ENCODE peak calls at places on chromosomes 6 and 20, in four cellular contexts. K is HCT116, I is HepG2, U is K562. B is an unnamed sample.

GRCh38 chr20:52785678-52786077 is 186.5 kb upstream of the TSHZ2 start:
- DNase-seq in I (no peak), U (no peak), K (no peak), B (no peak)

GRCh38 chr6:137013031-137013430 is 31.7 kb downstream of the IL20RA start:
- DNase-seq in U (no peak), K (no peak), I (no peak), B (no peak)

GRCh38 chr6:4670295-4670694 is 105.9 kb upstream of the CDYL start:
- DNase-seq in I (no peak), U (no peak), K (no peak), B (no peak)

GRCh38 chr6:56058636-56059035 is 183.2 kb upstream of the BMP5 start:
- DNase-seq in U (no peak), I (no peak), K (no peak), B (no peak)

GRCh38 chr6:11270030-11271027 is 37.9 kb upstream of the NEDD9 start:
- DNase-seq in U (no peak), I (peak), K (no peak), B (no peak)

GRCh38 chr6:129773304-129773703 is 63.3 kb upstream of the ARHGAP18 start:
- DNase-seq in I (no peak), K (no peak), U (no peak), B (no peak)

GRCh38 chr6:89110288-89110687 is 7.6 kb downstream of the SRSF12 start:
- DNase-seq in I (no peak), U (no peak), K (no peak), B (no peak)

GRCh38 chr6:32439708-32440214 is at the start of gene HLA-DRA:
- DNase-seq in U (peak), I (peak), K (peak), B (no peak)

GRCh38 chr20:13297105-13297899 is 76.2 kb downstream of the ISM1 start:
- DNase-seq in U (no peak), K (no peak), I (peak), B (no peak)

GRCh38 chr20:10524034-10524476 is 89.0 kb downstream of the SLX4IP start:
- DNase-seq in U (no peak), K (no peak), I (no peak), B (no peak)

GRCh38 chr20:1861347-1861987 is 33.7 kb upstream of the SIRPA start:
- DNase-seq in U (no peak), K (no peak), I (no peak), B (no peak)

GRCh38 chr20:51121901-51122412 is 99.0 kb upstream of the KCNG1 start:
- DNase-seq in I (no peak), K (no peak), U (no peak), B (peak)

GRCh38 chr20:52981051-52981450 is 8.9 kb downstream of the TSHZ2 start:
- DNase-seq in I (no peak), K (no peak), U (no peak), B (no peak)

GRCh38 chr6:152600022-152600421 is 37.1 kb downstream of the SYNE1 start:
- DNase-seq in I (no peak), K (no peak), U (no peak), B (no peak)

GRCh38 chr6:39698789-39699188 is 26.4 kb downstream of the KIF6 start:
- DNase-seq in U (no peak), I (no peak), K (no peak), B (no peak)

GRCh38 chr6:125906158-125906998 is 50.2 kb upstream of the HINT3 start:
- DNase-seq in I (peak), U (peak), K (peak), B (peak)

GRCh38 chr20:25306991-25307903 is 59.4 kb downstream of the PYGB start:
- DNase-seq in U (no peak), K (no peak), I (no peak), B (no peak)

GRCh38 chr6:128117916-128118315 is 217.1 kb upstream of the THEMIS start:
- DNase-seq in U (no peak), I (no peak), K (no peak), B (no peak)

GRCh38 chr20:62743777-62744317 is 35.2 kb downstream of the NTSR1 start:
- DNase-seq in I (no peak), U (no peak), K (no peak), B (no peak)

GRCh38 chr6:104239971-104240370 is 619.7 kb downstream of the HACE1 start:
- DNase-seq in I (no peak), K (no peak), U (no peak), B (no peak)

GRCh38 chr20:37987602-37988290 is 45.5 kb downstream of the TTI1 start:
- DNase-seq in U (no peak), K (no peak), I (no peak), B (no peak)

GRCh38 chr20:25553819-25554296 is 31.5 kb downstream of the NINL start:
- DNase-seq in I (peak), U (no peak), K (no peak), B (no peak)

GRCh38 chr20:39853050-39853449 is 836.0 kb downstream of the MAFB start:
- DNase-seq in K (no peak), U (no peak), I (no peak), B (no peak)

GRCh38 chr6:41120058-41120457 is 34.1 kb downstream of the TREML1 start:
- DNase-seq in I (no peak), U (no peak), K (no peak), B (no peak)

GRCh38 chr6:117481926-117482239 is 591 bp upstream of the DCBLD1 start:
- DNase-seq in U (no peak), I (no peak), K (no peak), B (no peak)

GRCh38 chr6:165985281-165985925 is 182.2 kb downstream of the TBXT start:
- DNase-seq in K (no peak), I (no peak), U (no peak), B (no peak)

GRCh38 chr20:14470231-14470894 is 133.0 kb upstream of the FLRT3 start:
- DNase-seq in I (peak), K (no peak), U (no peak), B (no peak)

GRCh38 chr6:136783021-136783420 is 9.3 kb downstream of the MAP3K5 start:
- DNase-seq in K (no peak), U (no peak), I (no peak), B (no peak)

GRCh38 chr20:3788685-3789155 is 2.2 kb upstream of the CENPB start:
- DNase-seq in K (no peak), U (no peak), I (no peak), B (no peak)

GRCh38 chr6:4085329-4085695 is 6.4 kb upstream of the FAM217A start:
- DNase-seq in U (no peak), I (no peak), K (no peak), B (no peak)

GRCh38 chr20:3734111-3734843 is 1.8 kb downstream of the HSPA12B start:
- DNase-seq in I (no peak), U (peak), K (no peak), B (no peak)

GRCh38 chr20:36504295-36504694 is 37.0 kb upstream of the MYL9 start:
- DNase-seq in I (no peak), U (no peak), K (no peak), B (no peak)

GRCh38 chr20:38143646-38144554 is 21.2 kb downstream of the TGM2 start:
- DNase-seq in K (no peak), I (peak), U (peak), B (no peak)

GRCh38 chr6:137370871-137371633 is 123.1 kb downstream of the OLIG3 start:
- DNase-seq in U (no peak), I (peak), K (peak), B (no peak)

GRCh38 chr20:57638173-57638894 is 18.1 kb upstream of the ZBP1 start:
- DNase-seq in U (no peak), K (no peak), I (no peak), B (no peak)

GRCh38 chr20:31595654-31596411 is 9.3 kb upstream of the ID1 start:
- DNase-seq in U (peak), K (peak), I (peak), B (no peak)

GRCh38 chr6:42898891-42899361 is 16.9 kb upstream of the PTCRA start:
- DNase-seq in K (peak), I (peak), U (peak), B (no peak)

GRCh38 chr20:46348972-46349741 is 40.9 kb upstream of the CDH22 start:
- DNase-seq in I (peak), U (peak), K (peak), B (no peak)

GRCh38 chr6:104682722-104683643 is 176.7 kb downstream of the HACE1 start:
- DNase-seq in K (peak), U (peak), I (peak), B (no peak)

GRCh38 chr6:11198663-11199603 is 33.5 kb downstream of the NEDD9 start:
- DNase-seq in K (no peak), U (no peak), I (no peak), B (no peak)

GRCh38 chr6:53986721-53987526 is 124.3 kb upstream of the MLIP start:
- DNase-seq in U (no peak), K (no peak), I (no peak), B (no peak)
- TF ChIP-seq SIN3A in U (no peak), K (no peak), I (no peak), B (no peak)

GRCh38 chr6:158499601-158500000 is 60.3 kb upstream of the TMEM181 start:
- DNase-seq in I (no peak), K (no peak), U (no peak), B (no peak)

GRCh38 chr6:158502593-158502950 is 57.3 kb upstream of the TMEM181 start:
- DNase-seq in I (no peak), K (no peak), U (no peak), B (no peak)

GRCh38 chr6:158498362-158498761 is 61.5 kb upstream of the TMEM181 start:
- DNase-seq in I (no peak), K (no peak), U (no peak), B (no peak)

GRCh38 chr6:158501638-158502592 is 58.0 kb upstream of the TMEM181 start:
- DNase-seq in K (no peak), I (no peak), U (no peak), B (no peak)

GRCh38 chr6:158500016-158500735 is 59.7 kb upstream of the TMEM181 start:
- DNase-seq in K (no peak), I (no peak), U (no peak), B (no peak)
- TF ChIP-seq TCF7L2 in K (no peak), I (no peak), U (no peak), B (no peak)

DNA sequence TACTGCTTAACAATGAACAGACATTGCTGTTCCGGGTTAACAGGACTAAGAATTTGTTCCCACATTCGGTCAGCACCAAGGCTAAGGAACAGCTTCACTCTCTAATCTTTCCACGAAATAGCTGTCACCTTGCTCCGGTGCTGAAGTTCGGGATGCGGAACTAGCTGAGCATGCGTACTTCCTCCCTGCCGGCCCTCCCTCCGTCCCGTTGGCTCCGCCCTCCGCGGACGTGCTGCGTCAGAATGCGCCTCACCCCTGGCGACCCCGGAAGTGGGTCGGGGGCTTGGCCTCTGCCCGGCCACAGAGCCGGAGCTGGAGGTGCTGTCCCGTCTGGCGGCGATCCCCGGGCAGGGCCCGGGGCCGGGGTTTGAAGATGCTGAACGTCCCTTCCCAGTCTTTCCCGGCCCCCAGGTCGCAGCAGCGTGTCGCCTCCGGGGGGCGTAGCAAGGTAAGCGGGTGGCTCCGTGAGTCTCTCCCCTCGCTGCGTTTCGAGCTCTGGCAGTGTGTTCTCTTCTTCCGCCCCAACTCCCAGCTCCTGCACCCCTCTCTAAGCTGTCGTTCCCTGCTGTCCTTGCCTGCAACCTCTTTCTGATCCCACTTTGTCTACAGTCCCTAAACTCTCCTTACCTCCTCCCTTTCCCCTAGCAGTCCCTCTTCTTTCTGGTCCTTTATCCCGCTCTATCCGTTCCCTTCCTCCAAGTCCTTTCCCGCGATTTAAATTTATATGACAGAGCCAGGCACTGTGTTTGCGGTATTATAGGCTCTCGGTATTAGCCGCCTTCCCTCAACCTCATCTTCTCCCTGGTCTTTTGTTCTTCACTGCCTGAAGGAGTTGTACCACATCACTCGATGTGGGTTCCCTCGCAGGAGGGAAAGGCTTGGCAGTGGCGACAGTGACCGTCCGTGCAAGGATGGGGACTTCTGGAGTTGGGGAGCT is at the start of gene CYB5R4:
- DNase-seq in U (peak), I (peak), K (peak), B (peak)
- TF ChIP-seq SIN3A in U (peak), I (peak), K (peak), B (peak)

GRCh38 chr6:24872769-24873168 is 63.0 kb downstream of the RIPOR2 start:
- DNase-seq in K (no peak), U (no peak), I (no peak), B (no peak)

GRCh38 chr6:24874776-24875175 is 61.0 kb downstream of the RIPOR2 start:
- DNase-seq in K (no peak), I (no peak), U (no peak), B (no peak)

GRCh38 chr6:24874128-24874527 is 61.6 kb downstream of the RIPOR2 start:
- DNase-seq in I (no peak), K (no peak), U (no peak), B (no peak)

GRCh38 chr6:24879351-24879750 is 56.4 kb downstream of the RIPOR2 start:
- DNase-seq in I (no peak), U (no peak), K (no peak), B (no peak)

DNA sequence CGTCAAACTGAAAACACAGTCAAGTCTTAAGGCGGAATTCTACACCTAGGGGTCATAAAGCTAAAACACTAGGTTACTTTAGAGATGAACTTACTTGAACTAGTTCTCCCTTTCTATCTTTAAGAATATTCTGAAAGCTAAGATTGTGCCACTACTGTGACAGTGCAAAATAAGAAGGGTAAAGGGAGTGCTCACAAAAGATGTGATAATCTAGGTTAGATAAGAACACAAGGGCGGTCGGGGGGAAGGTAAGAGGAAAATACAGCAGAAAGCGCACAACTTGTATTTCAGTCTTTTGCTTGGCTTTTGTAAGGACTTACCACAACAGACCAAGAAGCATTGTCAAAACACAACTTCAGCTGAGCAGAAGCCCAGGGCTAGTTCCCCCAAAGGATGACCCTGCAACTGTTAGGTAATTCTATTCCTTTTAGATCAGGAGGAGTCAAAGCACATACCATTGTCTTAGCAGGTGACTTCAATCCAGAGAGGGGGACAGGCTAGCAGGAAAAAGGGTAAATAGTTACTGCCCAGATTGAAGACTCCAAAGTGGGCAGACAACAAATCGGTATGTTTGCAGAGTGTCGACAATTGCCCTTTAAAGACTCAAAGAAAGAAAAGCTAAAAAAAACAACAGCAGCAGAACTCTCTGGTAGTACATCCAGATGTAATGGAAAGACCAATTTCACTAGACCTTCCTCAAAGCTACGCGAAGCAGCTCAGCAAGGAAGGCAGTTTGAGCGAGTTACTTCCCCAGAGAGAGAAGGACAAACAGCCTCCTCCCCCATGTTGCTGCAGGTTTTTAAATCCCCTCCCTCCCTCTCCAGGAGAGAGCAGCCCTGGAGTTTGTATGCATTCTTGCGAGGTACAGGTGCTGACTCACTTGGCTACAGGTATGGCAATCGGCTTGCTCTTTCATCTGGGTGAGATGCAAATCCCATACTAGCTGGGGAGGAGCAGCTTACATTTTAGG is 59.0 kb downstream of the RIPOR2 start:
- DNase-seq in K (no peak), U (no peak), I (no peak), B (no peak)
- TF ChIP-seq TCF7L2 in K (no peak), U (no peak), I (no peak), B (no peak)

GRCh38 chr6:170048615-170049256 is 242.1 kb downstream of the DLL1 start:
- DNase-seq in U (no peak), K (no peak), I (no peak), B (no peak)
- TF ChIP-seq SIN3A in U (no peak), K (no peak), I (no peak), B (no peak)

B was measured in Panc1.